ENCODE peak calls at places on chromosomes 5 and 9, in five cellular contexts. E is stimulated activated CD4-positive, alpha-beta T cell treated with anti-CD3 and anti-CD28 coated beads, TNF-alpha, amount 100 ng/mL, for 24 hours; T is RWPE1; U is anterior cingulate cortex; G is HEK293T. Q is an unnamed sample.

GRCh38 chr5:131530706-131531331 is 104.2 kb downstream of the RAPGEF6 start:
- DNase-seq in G (no peak), E (no peak), T (no peak), U (no peak), Q (no peak)

GRCh38 chr9:104078596-104078995 is 15.5 kb upstream of the SMC2 start:
- DNase-seq in G (no peak), E (no peak), T (no peak), U (no peak), Q (no peak)

GRCh38 chr5:139474815-139475791 is 4.3 kb downstream of the SMIM33 start:
- DNase-seq in U (no peak), E (no peak), T (no peak), G (no peak), Q (peak)

GRCh38 chr5:118605761-118606160 is 382.6 kb downstream of the DTWD2 start:
- DNase-seq in T (no peak), U (no peak), G (no peak), E (no peak), Q (no peak)

GRCh38 chr9:13665418-13666066 is 386.1 kb upstream of the MPDZ start:
- DNase-seq in U (no peak), E (no peak), G (no peak), T (no peak), Q (no peak)

GRCh38 chr5:31408814-31409213 is 123.1 kb downstream of the DROSHA start:
- DNase-seq in U (no peak), E (no peak), G (no peak), T (peak), Q (no peak)

GRCh38 chr5:74850016-74850415 is 16.2 kb downstream of the FAM169A start:
- DNase-seq in E (no peak), T (no peak), U (no peak), G (no peak), Q (no peak)

GRCh38 chr9:23081377-23081776 is 634.8 kb downstream of the DMRTA1 start:
- DNase-seq in E (no peak), T (no peak), G (no peak), U (no peak), Q (no peak)

GRCh38 chr5:157026789-157027424 is 32.0 kb downstream of the HAVCR1 start:
- DNase-seq in G (peak), U (no peak), E (no peak), T (peak), Q (no peak)

GRCh38 chr5:143921525-143922311 is 109.8 kb downstream of the HMHB1 start:
- DNase-seq in E (no peak), U (no peak), T (peak), G (no peak), Q (no peak)

GRCh38 chr9:130835441-130836298 is 616 bp downstream of the ABL1 start:
- DNase-seq in T (peak), E (peak), U (no peak), G (peak), Q (no peak)

GRCh38 chr5:52709171-52709925 is 78.4 kb upstream of the ITGA1 start:
- DNase-seq in E (no peak), G (no peak), U (no peak), T (no peak), Q (no peak)

GRCh38 chr9:134328341-134328840 is 2.1 kb downstream of the RXRA start:
- DNase-seq in T (peak), G (no peak), E (no peak), U (no peak), Q (no peak)

GRCh38 chr5:157744055-157745011 is 821 bp downstream of the LSM11 start:
- DNase-seq in E (no peak), G (peak), T (peak), U (no peak), Q (no peak)

GRCh38 chr5:139774980-139775654 is 20.5 kb upstream of the PSD2 start:
- DNase-seq in E (peak), T (peak), G (peak), U (peak), Q (no peak)

GRCh38 chr9:1726993-1727759 is 288.0 kb upstream of the SMARCA2 start:
- DNase-seq in U (no peak), E (no peak), G (peak), T (no peak), Q (no peak)

GRCh38 chr9:136761545-136761981 is 2.8 kb downstream of the LCN15 start:
- DNase-seq in E (no peak), G (no peak), T (no peak), U (no peak), Q (no peak)

GRCh38 chr5:15794117-15794985 is 294.4 kb downstream of the FBXL7 start:
- DNase-seq in E (no peak), T (no peak), G (no peak), U (no peak), Q (no peak)

GRCh38 chr5:158802941-158803341 is 296.8 kb downstream of the EBF1 start:
- DNase-seq in T (no peak), E (no peak), G (no peak), U (no peak), Q (no peak)

Q was measured in SK-N-MC.